ENCODE peak calls at places on chromosomes 12 and 14, in seven cellular contexts. Q is Caco-2; K is psoas muscle; O is lung; F is body of pancreas; W is CD4-positive, CD25-positive, alpha-beta regulatory T cell; N is fibroblast of pulmonary artery. P is an unnamed sample.

GRCh38 chr12:51865757-51866270 is 17.3 kb upstream of the FIGNL2 start:
- DNase-seq in N (no peak), Q (no peak), W (no peak), O (no peak), K (peak), F (no peak), P (no peak)

GRCh38 chr14:104882325-104882973 is 17.4 kb downstream of the CEP170B start:
- DNase-seq in N (no peak), O (peak), W (peak), F (peak), K (peak), Q (peak), P (no peak)

GRCh38 chr12:98238513-98238912 is 276.9 kb upstream of the TMPO start:
- DNase-seq in Q (no peak), O (no peak), W (no peak), F (no peak), K (no peak), N (peak), P (no peak)

GRCh38 chr14:36952702-36953101 is 219.7 kb downstream of the SLC25A21 start:
- DNase-seq in W (no peak), F (no peak), N (peak), K (no peak), Q (peak), O (no peak), P (no peak)

GRCh38 chr14:52422650-52423356 is 108.7 kb downstream of the PTGER2 start:
- DNase-seq in Q (no peak), F (no peak), K (no peak), N (no peak), O (no peak), W (peak), P (no peak)

GRCh38 chr12:32270818-32271710 is 128.3 kb upstream of the FGD4 start:
- DNase-seq in F (no peak), N (peak), K (no peak), W (no peak), O (no peak), Q (peak), P (peak)

GRCh38 chr12:21769311-21769710 is 5.2 kb downstream of the KCNJ8 start:
- DNase-seq in N (no peak), Q (no peak), F (no peak), O (no peak), K (no peak), W (no peak), P (no peak)

GRCh38 chr12:88325076-88325827 is 183.1 kb downstream of the TMTC3 start:
- DNase-seq in K (no peak), Q (no peak), O (no peak), W (no peak), F (no peak), N (peak), P (no peak)

GRCh38 chr12:24997970-24998582 is 49.2 kb upstream of the BCAT1 start:
- DNase-seq in O (no peak), F (no peak), K (no peak), Q (no peak), W (peak), N (peak), P (no peak)

GRCh38 chr12:53205747-53206146 is 1.3 kb downstream of the ITGB7 start:
- DNase-seq in O (no peak), W (peak), N (peak), K (no peak), F (no peak), Q (no peak), P (peak)

GRCh38 chr12:122045262-122045661 is 23.6 kb downstream of the BCL7A start:
- DNase-seq in N (no peak), K (no peak), W (no peak), F (no peak), Q (no peak), O (no peak), P (no peak)

GRCh38 chr14:102909462-102909861 is 13.0 kb upstream of the AMN start:
- DNase-seq in W (no peak), O (no peak), F (no peak), K (peak), N (no peak), Q (no peak), P (no peak)

GRCh38 chr12:92398565-92399309 is 253.1 kb upstream of the BTG1 start:
- DNase-seq in W (peak), N (no peak), F (no peak), K (no peak), Q (no peak), O (no peak), P (no peak)

GRCh38 chr14:104931771-104932675 is 7.3 kb downstream of the PLD4 start:
- DNase-seq in O (no peak), W (no peak), Q (no peak), N (no peak), K (no peak), F (no peak), P (peak)

GRCh38 chr12:117968826-117969659 is at the start of gene KSR2:
- DNase-seq in O (peak), Q (peak), F (peak), N (peak), K (no peak), W (peak), P (peak)

GRCh38 chr14:34714320-34715107 is at the start of gene CFL2:
- DNase-seq in O (peak), W (peak), F (peak), K (peak), N (peak), Q (peak), P (peak)

GRCh38 chr14:34711169-34711568 is 3.2 kb downstream of the CFL2 start:
- DNase-seq in N (peak), F (no peak), K (no peak), O (no peak), W (no peak), Q (no peak), P (peak)

GRCh38 chr14:34711808-34712712 is 2.3 kb downstream of the CFL2 start:
- DNase-seq in N (no peak), F (no peak), O (no peak), W (no peak), Q (no peak), K (no peak), P (no peak)

GRCh38 chr14:34713681-34714319 is 593 bp downstream of the CFL2 start:
- DNase-seq in F (peak), N (peak), O (peak), K (peak), W (peak), Q (peak), P (peak)

GRCh38 chr14:34713122-34713680 is 1.2 kb downstream of the CFL2 start:
- DNase-seq in F (no peak), K (no peak), N (no peak), W (no peak), O (no peak), Q (no peak), P (no peak)
- H3K4me3 ChIP-seq in F (no peak), K (peak), N (peak), W (peak), O (no peak), Q (peak), P (peak)

GRCh38 chr12:13099910-13100609 is 3.4 kb downstream of the GSG1 start:
- DNase-seq in W (no peak), F (no peak), Q (no peak), K (no peak), O (no peak), N (no peak), P (no peak)
- H3K4me3 ChIP-seq in W (peak), F (no peak), Q (no peak), K (peak), O (no peak), N (no peak), P (no peak)

GRCh38 chr12:78888583-78888982 is 24.0 kb downstream of the SYT1 start:
- DNase-seq in W (no peak), Q (no peak), K (no peak), N (no peak), O (no peak), F (no peak), P (no peak)

GRCh38 chr12:78887444-78887843 is 22.9 kb downstream of the SYT1 start:
- DNase-seq in F (no peak), Q (no peak), W (no peak), O (no peak), K (no peak), N (no peak), P (no peak)

GRCh38 chr12:78887008-78887407 is 22.4 kb downstream of the SYT1 start:
- DNase-seq in F (no peak), O (no peak), Q (no peak), N (peak), W (no peak), K (no peak), P (peak)

GRCh38 chr12:78891646-78892353 is 27.2 kb downstream of the SYT1 start:
- DNase-seq in F (no peak), Q (no peak), O (no peak), N (no peak), W (no peak), K (no peak), P (no peak)
- H3K4me3 ChIP-seq in F (no peak), Q (no peak), O (no peak), N (no peak), W (no peak), K (no peak), P (no peak)

GRCh38 chr12:57134949-57135348 is 6.7 kb downstream of the LRP1 start:
- DNase-seq in N (no peak), F (no peak), K (no peak), W (no peak), O (no peak), Q (no peak), P (no peak)
- H3K4me3 ChIP-seq in N (no peak), F (no peak), K (no peak), W (no peak), O (no peak), Q (no peak), P (no peak)

DNA sequence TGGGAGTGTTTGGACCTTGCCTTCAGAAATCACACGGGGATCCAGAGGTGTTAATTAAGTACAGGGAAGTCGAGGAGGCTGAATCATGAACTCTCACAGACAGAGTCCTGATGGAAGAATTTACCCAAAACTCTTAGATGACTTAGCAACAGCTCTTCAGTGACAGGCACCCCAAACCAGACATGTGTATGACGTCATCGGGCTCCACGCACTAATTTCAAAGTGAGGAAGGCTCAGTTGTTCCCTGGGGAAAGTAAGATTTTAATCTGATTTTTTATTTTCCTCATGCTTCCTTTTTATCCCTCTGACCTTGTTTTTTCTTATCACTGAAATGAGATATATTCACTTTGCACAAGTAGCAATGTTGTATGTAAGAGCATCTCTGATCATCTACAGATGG is 1363.5 kb downstream of the AACS start:
- DNase-seq in O (no peak), Q (no peak), W (no peak), F (no peak), N (no peak), K (no peak), P (no peak)
- H3K4me3 ChIP-seq in O (no peak), Q (no peak), W (no peak), F (no peak), N (no peak), K (no peak), P (no peak)

GRCh38 chr12:115755752-115756140 is 521.7 kb downstream of the MED13L start:
- DNase-seq in W (no peak), O (no peak), K (no peak), F (no peak), N (no peak), Q (no peak), P (no peak)
- H3K4me3 ChIP-seq in W (no peak), O (no peak), K (no peak), F (no peak), N (no peak), Q (no peak), P (no peak)

GRCh38 chr12:123937707-123938600 is 34.7 kb downstream of the CCDC92 start:
- DNase-seq in W (peak), F (no peak), K (no peak), N (no peak), Q (no peak), O (no peak), P (no peak)
- H3K4me3 ChIP-seq in W (peak), F (no peak), K (no peak), N (no peak), Q (no peak), O (no peak), P (no peak)

GRCh38 chr14:68520637-68521556 is 272.0 kb downstream of the ZFP36L1 start:
- DNase-seq in N (no peak), K (no peak), F (peak), O (peak), Q (peak), W (no peak), P (no peak)

GRCh38 chr14:68518180-68518579 is 274.7 kb downstream of the ZFP36L1 start:
- DNase-seq in K (no peak), N (no peak), F (peak), Q (no peak), W (no peak), O (no peak), P (no peak)

GRCh38 chr14:68518910-68519686 is 273.8 kb downstream of the ZFP36L1 start:
- DNase-seq in K (no peak), O (no peak), N (peak), F (peak), Q (peak), W (no peak), P (no peak)

GRCh38 chr14:68521557-68521901 is 271.3 kb downstream of the ZFP36L1 start:
- DNase-seq in W (no peak), F (peak), N (no peak), Q (no peak), O (no peak), K (no peak), P (no peak)

GRCh38 chr14:68519788-68520187 is 273.1 kb downstream of the ZFP36L1 start:
- DNase-seq in O (no peak), K (no peak), W (peak), N (no peak), F (no peak), Q (no peak), P (no peak)
- H3K4me3 ChIP-seq in O (no peak), K (no peak), W (peak), N (no peak), F (no peak), Q (no peak), P (no peak)

GRCh38 chr14:99382071-99382640 is 98.5 kb downstream of the SETD3 start:
- DNase-seq in F (no peak), K (no peak), W (no peak), N (no peak), Q (no peak), O (no peak), P (no peak)

GRCh38 chr14:99382781-99383456 is 97.7 kb downstream of the SETD3 start:
- DNase-seq in K (no peak), O (no peak), Q (no peak), N (no peak), F (no peak), W (no peak), P (no peak)

GRCh38 chr14:99381688-99382060 is 99.0 kb downstream of the SETD3 start:
- DNase-seq in O (no peak), Q (no peak), W (no peak), K (no peak), N (no peak), F (no peak), P (no peak)

GRCh38 chr14:99383457-99384428 is 96.9 kb downstream of the SETD3 start:
- DNase-seq in K (no peak), N (no peak), F (no peak), W (no peak), O (no peak), Q (no peak), P (no peak)

GRCh38 chr14:99384446-99385417 is 95.9 kb downstream of the SETD3 start:
- DNase-seq in K (no peak), F (no peak), O (no peak), Q (no peak), W (no peak), N (no peak), P (no peak)
- H3K4me3 ChIP-seq in K (no peak), F (no peak), O (no peak), Q (no peak), W (no peak), N (no peak), P (no peak)

DNA sequence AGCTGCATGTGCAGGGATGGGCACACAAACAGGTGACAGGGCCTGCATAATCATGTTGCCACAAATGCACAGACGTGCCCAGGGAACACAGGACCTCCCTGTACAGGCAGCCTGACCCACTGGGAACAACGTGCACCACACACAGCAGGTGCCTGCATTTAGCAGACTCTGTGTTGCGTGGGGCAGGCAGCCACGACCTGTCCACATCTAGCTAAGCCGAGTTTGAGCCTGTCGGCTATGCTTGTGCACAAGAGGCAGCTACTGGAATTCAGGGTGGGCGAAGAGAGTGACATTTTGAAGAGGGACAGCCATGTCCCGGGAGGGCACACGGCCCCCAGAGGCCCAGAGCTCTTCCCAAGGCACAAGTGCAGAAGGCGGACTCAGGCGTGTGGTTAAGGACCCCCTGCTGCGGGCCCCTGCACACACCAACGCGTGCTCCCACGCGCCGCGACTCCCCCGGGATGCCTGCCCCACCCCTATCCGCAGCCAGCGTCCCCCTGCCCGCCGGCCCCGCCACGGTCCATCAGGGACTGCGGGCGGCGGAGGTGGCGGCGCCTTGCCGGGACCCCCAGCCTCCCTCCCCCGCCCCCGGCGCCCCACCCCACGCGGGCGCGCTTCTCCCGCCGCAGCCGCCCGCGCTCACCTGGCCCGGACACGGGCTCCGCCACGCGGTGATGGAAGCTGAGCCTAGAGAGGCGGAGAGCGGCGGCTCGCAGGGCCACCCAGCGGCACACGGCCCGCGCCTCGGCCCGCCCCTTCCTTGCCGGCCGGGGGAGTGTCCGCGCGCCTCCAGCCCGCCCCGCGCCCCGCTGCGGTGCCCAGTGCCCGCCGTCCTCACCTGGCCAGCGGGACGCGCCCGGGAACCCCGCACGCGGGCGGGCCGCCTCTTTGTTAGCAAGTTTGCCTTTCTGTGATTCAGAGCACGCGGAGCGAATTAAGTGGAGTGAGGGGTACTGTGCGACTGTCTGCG is 125.3 kb upstream of the PRMT8 start:
- DNase-seq in K (no peak), N (no peak), F (peak), Q (peak), W (no peak), O (no peak), P (peak)
- H3K4me3 ChIP-seq in K (peak), N (no peak), F (peak), Q (peak), W (no peak), O (no peak), P (peak)